ENCODE peak calls at places on chromosome 5, in four cellular contexts. W, O, P and H are unnamed samples.

GRCh38 chr5:68305223-68305865 is 89.8 kb downstream of the PIK3R1 start:
- DNase-seq in W (no peak), O (no peak), P (no peak), H (no peak)

GRCh38 chr5:41193462-41194166 is 19.7 kb downstream of the C6 start:
- DNase-seq in W (no peak), O (peak), P (peak), H (no peak)

GRCh38 chr5:371811-372555 is 50.5 kb downstream of the AHRR start:
- DNase-seq in W (no peak), O (no peak), P (no peak), H (no peak)

GRCh38 chr5:50968296-50969206 is 302.1 kb downstream of the PARP8 start:
- DNase-seq in W (no peak), O (no peak), P (no peak), H (no peak)

GRCh38 chr5:38878391-38879090 is 32.7 kb downstream of the OSMR start:
- DNase-seq in W (no peak), O (peak), P (no peak), H (no peak)

GRCh38 chr5:90932052-90932699 is 373.6 kb downstream of the ADGRV1 start:
- DNase-seq in W (peak), O (peak), P (peak), H (peak)

GRCh38 chr5:138789771-138790242 is 36.6 kb downstream of the CTNNA1 start:
- DNase-seq in W (peak), O (peak), P (peak), H (no peak)

GRCh38 chr5:144139586-144139985 is 30.9 kb downstream of the YIPF5 start:
- DNase-seq in W (no peak), O (peak), P (peak), H (no peak)

GRCh38 chr5:27969157-27969556 is 930.8 kb upstream of the CDH9 start:
- DNase-seq in W (no peak), O (no peak), P (no peak), H (no peak)

GRCh38 chr5:19771174-19771835 is 216.7 kb downstream of the CDH18 start:
- DNase-seq in W (no peak), O (peak), P (peak), H (no peak)

GRCh38 chr5:160959804-160960203 is 107.8 kb upstream of the ATP10B start:
- DNase-seq in W (no peak), O (no peak), P (no peak), H (peak)

GRCh38 chr5:373710-374602 is 52.4 kb downstream of the AHRR start:
- DNase-seq in W (no peak), O (peak), P (peak), H (peak)

GRCh38 chr5:132012385-132013005 is 1.0 kb upstream of the ACSL6 start:
- DNase-seq in W (no peak), O (peak), P (peak), H (no peak)

GRCh38 chr5:54947187-54947586 is 38.2 kb downstream of the ESM1 start:
- DNase-seq in W (no peak), O (no peak), P (no peak), H (no peak)

GRCh38 chr5:143729334-143729946 is 82.5 kb upstream of the HMHB1 start:
- DNase-seq in W (no peak), O (no peak), P (no peak), H (no peak)

GRCh38 chr5:158049459-158049858 is 190.5 kb upstream of the CLINT1 start:
- DNase-seq in W (no peak), O (no peak), P (no peak), H (no peak)

GRCh38 chr5:112253478-112254250 is 165.4 kb downstream of the EPB41L4A start:
- DNase-seq in W (no peak), O (no peak), P (no peak), H (no peak)

GRCh38 chr5:32934529-32934928 is 223.4 kb downstream of the NPR3 start:
- DNase-seq in W (no peak), O (no peak), P (no peak), H (no peak)

GRCh38 chr5:32936329-32936728 is 225.2 kb downstream of the NPR3 start:
- DNase-seq in W (no peak), O (no peak), P (no peak), H (no peak)

GRCh38 chr5:32932231-32932935 is 221.3 kb downstream of the NPR3 start:
- DNase-seq in W (no peak), O (no peak), P (peak), H (no peak)

GRCh38 chr5:32935292-32935691 is 224.2 kb downstream of the NPR3 start:
- DNase-seq in W (no peak), O (no peak), P (no peak), H (no peak)

GRCh38 chr5:32933692-32934091 is 222.6 kb downstream of the NPR3 start:
- DNase-seq in W (no peak), O (no peak), P (no peak), H (no peak)
- H2AFZ ChIP-seq in W (no peak), O (no peak), P (no peak), H (no peak)

DNA sequence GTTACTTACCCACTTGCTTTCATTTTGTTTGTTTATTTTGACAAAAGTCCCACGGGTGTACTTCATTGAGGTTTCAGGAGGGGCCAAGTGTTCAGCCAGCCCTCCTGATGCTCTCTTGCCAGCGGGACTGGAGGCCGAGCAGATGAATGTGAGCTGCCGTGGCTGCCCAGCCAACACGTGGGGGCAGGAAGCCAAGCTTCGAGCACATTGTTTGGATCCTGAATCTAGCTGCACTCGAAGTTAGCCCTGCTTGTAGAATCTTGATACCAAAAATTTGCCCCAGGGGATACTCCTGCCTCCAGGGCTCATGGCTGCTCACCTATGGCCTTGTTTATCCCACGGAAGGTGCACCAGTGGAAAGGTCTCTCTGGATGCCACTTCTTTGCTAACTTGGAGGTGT is 49.3 kb downstream of the RASGEF1C start:
- DNase-seq in W (no peak), O (peak), P (peak), H (no peak)
- TF ChIP-seq CTCF in W (no peak), O (no peak), P (no peak), H (no peak)

DNA sequence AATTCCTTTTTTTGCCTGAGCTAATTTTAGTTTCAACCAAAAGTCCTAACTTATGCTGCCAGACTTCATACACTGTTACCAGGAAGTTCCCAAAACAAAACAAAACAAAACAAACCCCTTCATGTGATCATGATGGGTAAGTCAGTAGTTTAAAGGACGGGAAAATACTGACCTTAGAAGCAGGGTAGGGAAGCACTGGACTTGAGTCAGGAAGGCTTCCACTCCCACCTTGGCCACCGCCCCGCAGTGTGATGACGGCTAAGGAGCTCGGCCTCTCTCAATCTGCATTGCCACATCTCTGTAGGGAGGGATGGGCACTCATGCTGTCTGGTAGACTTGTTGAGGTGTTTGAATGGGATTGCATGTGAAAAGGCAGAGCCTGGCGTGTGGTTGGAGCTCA is 7.0 kb upstream of the F12 start:
- DNase-seq in W (no peak), O (peak), P (peak), H (peak)
- H2AFZ ChIP-seq in W (no peak), O (no peak), P (peak), H (no peak)

DNA sequence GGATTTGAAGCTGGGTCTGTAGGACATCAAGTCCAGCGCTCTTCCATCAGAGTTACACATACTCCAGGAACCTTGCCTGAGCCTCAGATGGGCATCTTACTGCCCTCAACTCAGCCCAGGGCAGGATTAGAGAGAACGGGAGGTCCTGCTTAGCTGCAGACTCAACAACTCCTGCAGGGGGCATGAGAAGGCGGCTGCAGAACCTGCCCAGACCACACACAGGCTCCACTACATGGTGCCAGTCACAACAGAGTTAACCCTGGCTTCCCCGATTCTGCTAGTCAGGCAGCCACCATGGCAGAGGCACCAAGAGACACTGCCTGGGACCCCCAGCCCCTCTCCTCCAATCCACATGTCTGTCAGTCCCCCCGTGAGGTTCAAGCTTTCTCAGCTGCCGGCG is 23.9 kb upstream of the CPLX2 start:
- DNase-seq in W (no peak), O (peak), P (peak), H (no peak)
- TF ChIP-seq CTCF in W (peak), O (peak), P (peak), H (no peak)

GRCh38 chr5:10021248-10021647 is 228.4 kb downstream of the ATPSCKMT start:
- DNase-seq in W (no peak), O (peak), P (no peak), H (no peak)
- H2AFZ ChIP-seq in W (no peak), O (no peak), P (no peak), H (no peak)

DNA sequence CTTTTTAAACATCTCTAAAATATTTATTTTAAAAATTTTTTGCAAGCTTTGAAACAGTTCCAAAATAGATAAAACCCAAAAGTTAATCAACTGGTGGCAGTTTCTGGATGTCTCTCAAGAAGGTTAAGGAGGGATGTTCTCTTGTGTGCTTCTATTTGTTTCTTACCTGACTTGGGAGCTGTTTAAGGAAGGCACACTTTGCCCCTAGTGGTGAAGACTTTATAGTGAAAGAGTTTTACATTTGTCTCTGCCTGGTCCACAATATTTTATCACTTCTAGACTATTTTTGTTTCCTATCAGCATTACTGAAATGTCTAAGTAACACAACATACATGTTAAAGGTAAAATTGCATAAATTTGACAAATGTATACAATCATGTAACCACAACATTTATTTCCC is 552.8 kb downstream of the SEMA5A start:
- DNase-seq in W (no peak), O (no peak), P (peak), H (no peak)
- TF ChIP-seq CTCF in W (peak), O (peak), P (peak), H (peak)

GRCh38 chr5:33792559-33792958 is 99.2 kb downstream of the ADAMTS12 start:
- DNase-seq in W (no peak), O (no peak), P (no peak), H (no peak)

GRCh38 chr5:33795532-33795931 is 96.3 kb downstream of the ADAMTS12 start:
- DNase-seq in W (no peak), O (no peak), P (no peak), H (no peak)

GRCh38 chr5:33789558-33789957 is 102.2 kb downstream of the ADAMTS12 start:
- DNase-seq in W (no peak), O (no peak), P (no peak), H (no peak)

GRCh38 chr5:33793836-33794549 is 97.8 kb downstream of the ADAMTS12 start:
- DNase-seq in W (no peak), O (no peak), P (no peak), H (no peak)

DNA sequence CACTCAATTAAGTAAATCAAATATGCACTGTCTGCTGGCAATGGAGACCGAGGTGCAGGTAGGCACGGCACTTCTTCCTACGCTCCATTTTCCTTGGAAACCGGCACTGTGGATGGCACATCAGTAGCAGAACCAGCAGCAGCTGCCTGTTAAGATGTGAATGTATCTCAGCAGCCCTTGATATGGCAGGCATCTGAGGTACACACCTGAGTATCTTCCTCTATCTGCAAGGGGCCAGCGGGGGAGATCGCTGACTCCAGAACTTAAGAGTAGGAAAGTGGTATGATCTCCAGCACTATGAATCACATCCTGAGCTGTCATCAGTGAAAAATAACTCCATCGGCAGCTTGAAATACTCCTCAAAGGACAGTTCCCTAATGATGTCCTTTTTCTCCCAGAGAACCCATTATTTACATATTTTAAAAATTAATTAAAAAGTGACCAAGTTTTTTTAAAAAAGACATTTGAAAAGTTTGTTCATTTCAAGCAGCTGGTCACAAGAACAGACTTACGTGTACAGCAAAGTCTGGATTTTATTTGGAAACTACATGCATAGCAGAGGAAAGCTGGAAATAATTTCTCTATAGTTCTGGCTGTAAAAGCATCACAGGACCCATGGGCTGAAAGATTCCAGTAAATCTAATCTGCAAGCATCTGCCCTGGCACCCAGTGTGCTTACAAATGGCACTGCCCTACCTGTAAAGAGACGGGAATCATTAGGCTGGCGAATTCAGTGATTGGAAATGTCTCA is 97.1 kb downstream of the ADAMTS12 start:
- DNase-seq in W (no peak), O (peak), P (peak), H (no peak)
- H2AFZ ChIP-seq in W (no peak), O (no peak), P (no peak), H (no peak)